ENCODE peak calls at places on chromosomes 3 and 15, in four cellular contexts. One of them, this sample, is unnamed.

GRCh38 chr3:42906085-42906904 is at the start of gene ZNF662:
- DNase-seq in HCT116: no peak
- DNase-seq in K562: no peak
- DNase-seq in HepG2: no peak
- DNase-seq in this sample: no peak

GRCh38 chr3:31412832-31413231 is 119.9 kb upstream of the STT3B start:
- DNase-seq in K562: no peak
- DNase-seq in HCT116: no peak
- DNase-seq in HepG2: no peak
- DNase-seq in this sample: peak

GRCh38 chr3:39190281-39191025 is 1.9 kb downstream of the XIRP1 start:
- DNase-seq in HCT116: no peak
- DNase-seq in HepG2: no peak
- DNase-seq in K562: no peak
- DNase-seq in this sample: no peak

GRCh38 chr3:172286554-172287148 is 161.6 kb downstream of the GHSR start:
- DNase-seq in K562: no peak
- DNase-seq in HCT116: no peak
- DNase-seq in HepG2: no peak
- DNase-seq in this sample: no peak

GRCh38 chr3:155420869-155421486 is 127.5 kb upstream of the STRIT1 start:
- DNase-seq in K562: no peak
- DNase-seq in HCT116: no peak
- DNase-seq in HepG2: peak
- DNase-seq in this sample: no peak

GRCh38 chr3:171285287-171285686 is 174.9 kb downstream of the TNIK start:
- DNase-seq in HepG2: no peak
- DNase-seq in K562: no peak
- DNase-seq in HCT116: no peak
- DNase-seq in this sample: no peak

GRCh38 chr15:60518511-60518910 is 39.6 kb upstream of the ICE2 start:
- DNase-seq in HCT116: no peak
- DNase-seq in HepG2: no peak
- DNase-seq in K562: no peak
- DNase-seq in this sample: no peak

GRCh38 chr3:94513600-94513999 is 450.7 kb downstream of the NSUN3 start:
- DNase-seq in HepG2: no peak
- DNase-seq in K562: no peak
- DNase-seq in HCT116: no peak
- DNase-seq in this sample: no peak

GRCh38 chr3:37973250-37974054 is 17.1 kb upstream of the VILL start:
- DNase-seq in HepG2: no peak
- DNase-seq in K562: no peak
- DNase-seq in HCT116: no peak
- DNase-seq in this sample: no peak

GRCh38 chr15:38538328-38539007 is 26.1 kb downstream of the RASGRP1 start:
- DNase-seq in K562: no peak
- DNase-seq in HepG2: no peak
- DNase-seq in HCT116: no peak
- DNase-seq in this sample: no peak

GRCh38 chr3:178195824-178196223 is 340.4 kb upstream of the KCNMB2 start:
- DNase-seq in HCT116: no peak
- DNase-seq in K562: no peak
- DNase-seq in HepG2: no peak
- DNase-seq in this sample: no peak

GRCh38 chr15:33211409-33211808 is 16.9 kb upstream of the FMN1 start:
- DNase-seq in HepG2: no peak
- DNase-seq in HCT116: no peak
- DNase-seq in K562: no peak
- DNase-seq in this sample: no peak

GRCh38 chr15:40266828-40267304 is 16.0 kb downstream of the ANKRD63 start:
- DNase-seq in K562: peak
- DNase-seq in HepG2: peak
- DNase-seq in HCT116: peak
- DNase-seq in this sample: peak

GRCh38 chr3:32595318-32595717 is 24.7 kb upstream of the DYNC1LI1 start:
- DNase-seq in K562: no peak
- DNase-seq in HepG2: no peak
- DNase-seq in HCT116: no peak
- DNase-seq in this sample: no peak

GRCh38 chr3:27680517-27681246 is 41.4 kb downstream of the EOMES start:
- DNase-seq in HCT116: no peak
- DNase-seq in HepG2: peak
- DNase-seq in K562: no peak
- DNase-seq in this sample: no peak

GRCh38 chr3:120683671-120684301 is 1.7 kb upstream of the HGD start:
- DNase-seq in HCT116: no peak
- DNase-seq in K562: no peak
- DNase-seq in HepG2: no peak
- DNase-seq in this sample: no peak

GRCh38 chr3:30273304-30274072 is 332.9 kb upstream of the TGFBR2 start:
- DNase-seq in HCT116: no peak
- DNase-seq in K562: no peak
- DNase-seq in HepG2: no peak
- DNase-seq in this sample: no peak

GRCh38 chr15:78306176-78306774 is 6.9 kb upstream of the SKIC8 start:
- DNase-seq in HCT116: no peak
- DNase-seq in K562: peak
- DNase-seq in HepG2: no peak
- DNase-seq in this sample: no peak

GRCh38 chr15:75671684-75672083 is 24.0 kb downstream of the SNX33 start:
- DNase-seq in K562: no peak
- DNase-seq in HepG2: no peak
- DNase-seq in HCT116: no peak
- DNase-seq in this sample: no peak

GRCh38 chr15:74245342-74245931 is 9.3 kb downstream of the CCDC33 start:
- DNase-seq in HCT116: no peak
- DNase-seq in K562: peak
- DNase-seq in HepG2: no peak
- DNase-seq in this sample: no peak

GRCh38 chr15:26882112-26882511 is 15.2 kb downstream of the GABRA5 start:
- DNase-seq in K562: no peak
- DNase-seq in HCT116: no peak
- DNase-seq in HepG2: no peak
- DNase-seq in this sample: no peak

GRCh38 chr3:28317438-28318022 is 31.0 kb upstream of the ZCWPW2 start:
- DNase-seq in HepG2: peak
- DNase-seq in HCT116: peak
- DNase-seq in K562: peak
- DNase-seq in this sample: peak

GRCh38 chr3:9396301-9396631 is 1.1 kb upstream of the SETD5 start:
- DNase-seq in HepG2: no peak
- DNase-seq in K562: peak
- DNase-seq in HCT116: peak
- DNase-seq in this sample: peak

GRCh38 chr15:48425051-48425450 is 93.8 kb downstream of the DUT start:
- DNase-seq in HCT116: no peak
- DNase-seq in K562: no peak
- DNase-seq in HepG2: no peak
- DNase-seq in this sample: no peak

GRCh38 chr3:141457624-141458236 is 29.1 kb upstream of the RASA2 start:
- DNase-seq in HCT116: no peak
- DNase-seq in K562: no peak
- DNase-seq in HepG2: peak
- DNase-seq in this sample: no peak

GRCh38 chr3:66554178-66554577 is 53.4 kb upstream of the LRIG1 start:
- DNase-seq in HCT116: no peak
- DNase-seq in K562: no peak
- DNase-seq in HepG2: no peak
- DNase-seq in this sample: no peak

GRCh38 chr3:123295901-123296250 is 94.1 kb downstream of the SEC22A start:
- DNase-seq in HepG2: no peak
- DNase-seq in K562: no peak
- DNase-seq in HCT116: no peak
- DNase-seq in this sample: no peak

GRCh38 chr15:66862111-66862815 is 160.2 kb downstream of the SMAD6 start:
- DNase-seq in HepG2: no peak
- DNase-seq in K562: no peak
- DNase-seq in HCT116: no peak
- DNase-seq in this sample: no peak

GRCh38 chr3:90102146-90102545 is 994.7 kb downstream of the EPHA3 start:
- DNase-seq in K562: no peak
- DNase-seq in HCT116: no peak
- DNase-seq in HepG2: no peak
- DNase-seq in this sample: no peak

GRCh38 chr3:24435581-24435980 is 59.1 kb downstream of the THRB start:
- DNase-seq in K562: no peak
- DNase-seq in HepG2: no peak
- DNase-seq in HCT116: no peak
- DNase-seq in this sample: no peak

GRCh38 chr3:94167796-94168195 is 104.9 kb downstream of the NSUN3 start:
- DNase-seq in HCT116: no peak
- DNase-seq in HepG2: no peak
- DNase-seq in K562: no peak
- DNase-seq in this sample: no peak

GRCh38 chr15:78968539-78969271 is 23.9 kb upstream of the CTSH start:
- DNase-seq in HCT116: no peak
- DNase-seq in K562: no peak
- DNase-seq in HepG2: no peak
- DNase-seq in this sample: no peak

GRCh38 chr15:44092221-44092620 is 102.8 kb downstream of the FRMD5 start:
- DNase-seq in HepG2: no peak
- DNase-seq in HCT116: no peak
- DNase-seq in K562: no peak
- DNase-seq in this sample: no peak

GRCh38 chr3:195540526-195540925 is 2.6 kb downstream of the PPP1R2 start:
- DNase-seq in K562: no peak
- DNase-seq in HepG2: no peak
- DNase-seq in HCT116: no peak
- DNase-seq in this sample: no peak
- H3K4me3 ChIP-seq in K562: no peak
- H3K4me3 ChIP-seq in HepG2: peak
- H3K4me3 ChIP-seq in HCT116: no peak
- H3K4me3 ChIP-seq in this sample: no peak

GRCh38 chr15:36208868-36209582 is 370.4 kb upstream of the CDIN1 start:
- DNase-seq in HCT116: no peak
- DNase-seq in K562: no peak
- DNase-seq in HepG2: no peak
- DNase-seq in this sample: no peak
- TF ChIP-seq CTCF in HCT116: no peak
- TF ChIP-seq CTCF in K562: no peak
- TF ChIP-seq CTCF in HepG2: no peak
- TF ChIP-seq CTCF in this sample: no peak

DNA sequence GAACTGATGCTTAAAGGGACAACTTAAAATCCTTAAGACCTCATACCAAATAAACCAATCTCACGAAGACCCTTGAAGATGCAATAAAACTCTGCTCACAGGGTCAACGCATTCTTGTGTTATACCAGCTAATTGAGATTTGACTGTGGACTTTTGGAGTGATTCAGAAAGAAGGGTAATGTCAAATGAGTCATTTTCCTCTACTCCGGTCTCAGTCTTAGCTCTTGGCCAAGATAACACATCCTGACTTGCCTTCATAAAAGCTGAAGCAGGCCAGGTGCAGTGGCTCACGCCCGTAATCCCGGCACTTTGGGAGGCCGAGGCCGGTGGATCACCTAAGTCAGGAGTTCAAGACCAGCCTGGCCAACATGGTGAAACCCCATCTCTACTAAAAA is 3.8 kb downstream of the PKM start:
- DNase-seq in HepG2: peak
- DNase-seq in HCT116: peak
- DNase-seq in K562: no peak
- DNase-seq in this sample: no peak
- TF ChIP-seq TCF7L2 in HepG2: no peak
- TF ChIP-seq TCF7L2 in HCT116: no peak
- TF ChIP-seq TCF7L2 in K562: no peak
- TF ChIP-seq TCF7L2 in this sample: no peak

GRCh38 chr15:68794869-68795268 is 25.8 kb downstream of the ANP32A start:
- DNase-seq in HepG2: peak
- DNase-seq in HCT116: no peak
- DNase-seq in K562: no peak
- DNase-seq in this sample: no peak
- H3K4me3 ChIP-seq in HepG2: no peak
- H3K4me3 ChIP-seq in HCT116: no peak
- H3K4me3 ChIP-seq in K562: no peak
- H3K4me3 ChIP-seq in this sample: no peak

DNA sequence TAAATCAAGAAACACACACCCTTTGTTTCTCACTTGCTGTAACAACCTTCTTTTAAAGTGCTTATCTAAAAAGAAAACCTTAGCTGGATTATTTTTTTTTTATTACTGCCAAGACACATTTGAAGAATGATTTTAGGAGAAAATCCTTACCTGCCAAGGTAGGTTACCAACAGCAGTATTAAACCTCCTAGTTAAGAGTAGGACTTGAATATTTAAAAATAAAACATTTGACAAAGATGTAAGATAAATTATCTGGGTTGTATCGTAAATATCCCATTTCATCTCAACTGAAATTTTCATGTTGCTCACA is 192.1 kb downstream of the PDZRN3 start:
- DNase-seq in HCT116: no peak
- DNase-seq in K562: no peak
- DNase-seq in HepG2: no peak
- DNase-seq in this sample: no peak
- TF ChIP-seq CTCF in HCT116: no peak
- TF ChIP-seq CTCF in K562: no peak
- TF ChIP-seq CTCF in HepG2: no peak
- TF ChIP-seq CTCF in this sample: peak

This sample was measured in Panc1.